ENCODE peak calls at places on chromosomes 4 and X, in ten cellular contexts. R is HFF-Myc; U is iris pigment epithelial cell; J is stimulated activated CD8-positive, alpha-beta memory T cell treated with anti-CD3 and anti-CD28 coated beads, Interleukin-2, amount 100 ng/mL, for 48 hours; X is breast epithelium; H is left lung; I is uterus; K is stimulated activated CD4-positive, alpha-beta T cell treated with anti-CD3 and anti-CD28 coated beads, Interleukin-4, amount 100 ng/mL, for 24 hours; S is AG04449; A is H9. G is an unnamed sample.

GRCh38 chrX:134144231-134144630 is 92.8 kb upstream of the CCDC160 start:
- DNase-seq in R (no peak), U (peak), J (no peak), X (no peak), H (no peak), I (no peak), K (no peak), S (no peak), A (no peak), G (no peak)

GRCh38 chr4:173014113-173014558 is 154.5 kb upstream of the GALNT7 start:
- DNase-seq in R (no peak), U (peak), J (no peak), X (no peak), H (no peak), I (no peak), K (no peak), S (no peak), A (peak), G (no peak)

GRCh38 chr4:113052379-113052951 is 3.0 kb downstream of the ANK2 start:
- DNase-seq in R (no peak), U (peak), J (no peak), X (no peak), H (no peak), I (no peak), K (no peak), S (peak), A (no peak), G (no peak)

GRCh38 chrX:23515028-23515427 is 152.3 kb upstream of the PRDX4 start:
- DNase-seq in R (no peak), U (no peak), J (no peak), X (no peak), H (no peak), I (no peak), K (no peak), S (no peak), A (no peak), G (no peak)

GRCh38 chrX:9644335-9644734 is 121.3 kb downstream of the GPR143 start:
- DNase-seq in R (no peak), U (no peak), J (peak), X (no peak), H (no peak), I (peak), K (peak), S (no peak), A (no peak), G (no peak)

GRCh38 chr4:80226091-80226490 is 28.8 kb downstream of the PRDM8 start:
- DNase-seq in R (no peak), U (no peak), J (no peak), X (no peak), H (no peak), I (no peak), K (no peak), S (no peak), A (no peak), G (no peak)

GRCh38 chr4:7650606-7651400 is 216.1 kb upstream of the PSAPL1 start:
- DNase-seq in R (no peak), U (peak), J (no peak), X (no peak), H (no peak), I (no peak), K (no peak), S (no peak), A (peak), G (peak)

GRCh38 chrX:36534900-36535299 is 473.3 kb upstream of the FAM47C start:
- DNase-seq in R (no peak), U (no peak), J (no peak), X (no peak), H (no peak), I (no peak), K (no peak), S (no peak), A (peak), G (no peak)

GRCh38 chr4:105620640-105621323 is 68.4 kb downstream of the ARHGEF38 start:
- DNase-seq in R (no peak), U (peak), J (no peak), X (no peak), H (no peak), I (no peak), K (no peak), S (no peak), A (no peak), G (no peak)

GRCh38 chr4:10013722-10014121 is 7.6 kb downstream of the SLC2A9 start:
- DNase-seq in R (no peak), U (peak), J (peak), X (no peak), H (no peak), I (no peak), K (peak), S (no peak), A (peak), G (no peak)

GRCh38 chr4:105140684-105141490 is 5.8 kb upstream of the TET2 start:
- DNase-seq in R (no peak), U (no peak), J (no peak), X (no peak), H (no peak), I (no peak), K (peak), S (no peak), A (no peak), G (no peak)

GRCh38 chr4:2257361-2258001 is 4.4 kb downstream of the MXD4 start:
- DNase-seq in R (no peak), U (no peak), J (no peak), X (peak), H (peak), I (peak), K (peak), S (no peak), A (no peak), G (peak)

GRCh38 chr4:94798808-94799207 is 41.1 kb downstream of the BMPR1B start:
- DNase-seq in R (no peak), U (peak), J (no peak), X (no peak), H (no peak), I (no peak), K (no peak), S (no peak), A (no peak), G (no peak)

GRCh38 chr4:28772066-28772465 is 1911.4 kb downstream of the STIM2 start:
- DNase-seq in R (peak), U (peak), J (no peak), X (no peak), H (no peak), I (no peak), K (no peak), S (no peak), A (no peak), G (no peak)

GRCh38 chrX:133448512-133449076 is 33.3 kb upstream of the GPC4 start:
- DNase-seq in R (no peak), U (no peak), J (no peak), X (no peak), H (no peak), I (no peak), K (no peak), S (no peak), A (no peak), G (no peak)